ENCODE peak calls at places on chromosome 19, in four cellular contexts. J is HS-5, P is iris pigment epithelial cell, C is NCI-H1092 treated with DMSO at 0.1 percent for 48 hours. E is an unnamed sample.

GRCh38 chr19:29326849-29327840 is 114.2 kb upstream of the UQCRFS1 start:
- DNase-seq in J (no peak), P (no peak), C (no peak), E (no peak)

GRCh38 chr19:33440241-33440640 is 66.7 kb downstream of the CEBPG start:
- DNase-seq in J (no peak), P (no peak), C (no peak), E (no peak)

GRCh38 chr19:16293133-16294085 is 31.2 kb upstream of the KLF2 start:
- DNase-seq in J (peak), P (peak), C (peak), E (no peak)

GRCh38 chr19:3535235-3535921 is 3.6 kb upstream of the TEKTIP1 start:
- DNase-seq in J (no peak), P (no peak), C (no peak), E (no peak)

GRCh38 chr19:5345895-5346386 is 5.3 kb upstream of the PTPRS start:
- DNase-seq in J (peak), P (peak), C (no peak), E (peak)

GRCh38 chr19:18428173-18428836 is 9.1 kb downstream of the SSBP4 start:
- DNase-seq in J (no peak), P (no peak), C (no peak), E (no peak)

GRCh38 chr19:33453207-33453736 is 68.3 kb downstream of the PEPD start:
- DNase-seq in J (no peak), P (no peak), C (no peak), E (no peak)

GRCh38 chr19:43598445-43599240 is 2.2 kb downstream of the ZNF576 start:
- DNase-seq in J (no peak), P (no peak), C (no peak), E (no peak)

GRCh38 chr19:52590728-52591127 is 20.6 kb downstream of the ZNF701 start:
- DNase-seq in J (no peak), P (no peak), C (no peak), E (no peak)

GRCh38 chr19:936175-936546 is 10.3 kb downstream of the ARID3A start:
- DNase-seq in J (no peak), P (no peak), C (no peak), E (no peak)

GRCh38 chr19:28436320-28436719 is 776.6 kb downstream of the UQCRFS1 start:
- DNase-seq in J (no peak), P (no peak), C (peak), E (no peak)

GRCh38 chr19:17404015-17404414 is 1.4 kb downstream of the BST2 start:
- DNase-seq in J (no peak), P (no peak), C (no peak), E (no peak)

GRCh38 chr19:13012690-13013608 is 17.7 kb downstream of the NFIX start:
- DNase-seq in J (peak), P (peak), C (no peak), E (no peak)

GRCh38 chr19:15050639-15051038 is 1.4 kb downstream of the CASP14 start:
- DNase-seq in J (no peak), P (no peak), C (no peak), E (no peak)

GRCh38 chr19:58566989-58567388 is 6.1 kb downstream of the MZF1 start:
- DNase-seq in J (no peak), P (no peak), C (no peak), E (no peak)

GRCh38 chr19:5617080-5617479 is 5.5 kb downstream of the SAFB2 start:
- DNase-seq in J (no peak), P (no peak), C (no peak), E (no peak)

GRCh38 chr19:3453840-3454239 is 26.5 kb downstream of the SMIM24 start:
- DNase-seq in J (no peak), P (no peak), C (no peak), E (no peak)

GRCh38 chr19:48819366-48819816 is 8.6 kb upstream of the BCAT2 start:
- DNase-seq in J (no peak), P (peak), C (peak), E (peak)

GRCh38 chr19:32268381-32268780 is 77.0 kb upstream of the ZNF507 start:
- DNase-seq in J (no peak), P (no peak), C (no peak), E (no peak)

GRCh38 chr19:55206664-55207500 is 2.4 kb downstream of the PTPRH start:
- DNase-seq in J (peak), P (peak), C (peak), E (peak)

E was measured in HFF-Myc.